ENCODE peak calls at places on chromosomes 16 and 17, in seven cellular contexts. E is LoVo; J is stimulated activated CD8-positive, alpha-beta memory T cell treated with anti-CD3 and anti-CD28 coated beads, Interleukin-7, amount 100 ng/mL, for 24 hours; Y is stomach; G is nucleus accumbens; K is fibroblast of the aortic adventitia; N is ovary. S is an unnamed sample.

GRCh38 chr17:57902117-57902799 is 52.4 kb upstream of the MRPS23 start:
- DNase-seq in G (no peak), K (no peak), E (no peak), J (no peak), Y (no peak), N (no peak), S (no peak)

GRCh38 chr17:14156689-14157088 is 80.0 kb downstream of the CDRT15 start:
- DNase-seq in E (no peak), J (no peak), G (no peak), Y (no peak), N (no peak), K (no peak), S (no peak)

GRCh38 chr17:43006639-43007551 is at the start of gene IFI35:
- DNase-seq in E (peak), Y (peak), K (peak), J (peak), N (peak), G (peak), S (peak)

GRCh38 chr17:1779571-1780074 is 17.8 kb downstream of the SERPINF1 start:
- DNase-seq in E (peak), K (peak), Y (peak), N (peak), G (no peak), J (no peak), S (no peak)

GRCh38 chr17:39652635-39653315 is 12.4 kb upstream of the TCAP start:
- DNase-seq in J (no peak), N (no peak), Y (no peak), E (no peak), K (no peak), G (peak), S (peak)

GRCh38 chr16:10577305-10578202 is 2.8 kb downstream of the EMP2 start:
- DNase-seq in K (peak), J (no peak), Y (no peak), G (no peak), N (peak), E (no peak), S (no peak)

GRCh38 chr17:66507982-66508760 is 205.8 kb downstream of the PRKCA start:
- DNase-seq in Y (no peak), E (no peak), G (no peak), J (no peak), K (peak), N (no peak), S (no peak)

GRCh38 chr16:80144191-80144590 is 396.6 kb upstream of the DYNLRB2 start:
- DNase-seq in J (no peak), N (no peak), K (no peak), G (no peak), E (no peak), Y (no peak), S (no peak)

GRCh38 chr17:69638516-69638915 is 224.0 kb downstream of the MAP2K6 start:
- DNase-seq in G (no peak), N (no peak), J (no peak), K (no peak), Y (no peak), E (no peak), S (no peak)

GRCh38 chr16:60771138-60771537 is 1265.1 kb downstream of the CDH8 start:
- DNase-seq in N (no peak), K (no peak), E (no peak), G (no peak), Y (no peak), J (no peak), S (no peak)

GRCh38 chr17:28937044-28937729 is 14.1 kb downstream of the PHF12 start:
- DNase-seq in J (no peak), G (peak), K (peak), N (no peak), Y (no peak), E (no peak), S (no peak)

GRCh38 chr16:88467433-88468051 is 14.5 kb downstream of the ZFPM1 start:
- DNase-seq in E (no peak), K (no peak), J (no peak), Y (no peak), G (no peak), N (no peak), S (no peak)

GRCh38 chr16:85986931-85987749 is 88.2 kb downstream of the IRF8 start:
- DNase-seq in J (peak), E (no peak), Y (no peak), N (no peak), G (no peak), K (no peak), S (no peak)

GRCh38 chr16:77133706-77134105 is 57.3 kb upstream of the MON1B start:
- DNase-seq in N (no peak), Y (no peak), J (no peak), E (no peak), G (no peak), K (no peak), S (no peak)

GRCh38 chr17:42077770-42078169 is 20.5 kb downstream of the ZNF385C start:
- DNase-seq in G (no peak), Y (no peak), J (no peak), K (no peak), E (no peak), N (no peak), S (no peak)

S was measured in caudate nucleus.